ENCODE peak calls at places on chromosomes 6 and 20, in nine cellular contexts. R is foreskin fibroblast, J is pancreas, P is adrenal gland, L is IMR-90, Z is thoracic aorta, B is tibial artery, E is AG04450, I is esophagus squamous epithelium. D is an unnamed sample.

GRCh38 chr6:138086573-138087196 is 20.5 kb downstream of the PERP start:
- DNase-seq in R (no peak), Z (no peak), J (no peak), L (peak), B (no peak), I (no peak), E (peak), P (no peak), D (peak)

GRCh38 chr20:37734228-37734980 is 40.6 kb downstream of the CTNNBL1 start:
- DNase-seq in B (no peak), J (no peak), Z (no peak), E (no peak), R (no peak), P (no peak), I (no peak), L (peak), D (peak)

GRCh38 chr6:122620902-122621301 is 10.7 kb downstream of the PKIB start:
- DNase-seq in R (no peak), L (peak), J (no peak), E (no peak), P (no peak), I (no peak), B (no peak), Z (no peak), D (peak)

GRCh38 chr6:151445482-151445881 is 6.4 kb downstream of the RMND1 start:
- DNase-seq in R (no peak), Z (no peak), E (peak), I (no peak), L (peak), B (no peak), J (no peak), P (no peak), D (peak)

GRCh38 chr6:108156180-108156937 is 9.5 kb upstream of the NR2E1 start:
- DNase-seq in E (no peak), R (no peak), J (no peak), P (no peak), I (no peak), B (no peak), Z (no peak), L (no peak), D (no peak)

GRCh38 chr6:137707590-137708360 is 159.3 kb upstream of the TNFAIP3 start:
- DNase-seq in I (peak), L (peak), E (peak), J (peak), R (peak), B (no peak), P (peak), Z (no peak), D (peak)

GRCh38 chr20:47487175-47487917 is 14.3 kb upstream of the NCOA3 start:
- DNase-seq in P (no peak), R (no peak), B (peak), J (no peak), Z (no peak), E (no peak), L (peak), I (no peak), D (no peak)

GRCh38 chr6:81561071-81561564 is 191.4 kb downstream of the TENT5A start:
- DNase-seq in L (peak), I (no peak), P (no peak), B (no peak), Z (no peak), J (no peak), R (peak), E (no peak), D (peak)

GRCh38 chr20:46158476-46158987 is 40.4 kb downstream of the CD40 start:
- DNase-seq in I (no peak), B (no peak), J (no peak), P (no peak), R (no peak), E (no peak), L (no peak), Z (no peak), D (no peak)

GRCh38 chr20:35742741-35743523 is 872 bp upstream of the RBM39 start:
- DNase-seq in L (no peak), I (no peak), B (no peak), J (no peak), R (no peak), P (no peak), Z (no peak), E (no peak), D (peak)

GRCh38 chr6:37051138-37052026 is 45.9 kb downstream of the FGD2 start:
- DNase-seq in P (peak), J (peak), R (peak), L (peak), B (peak), E (no peak), Z (peak), I (peak), D (peak)

GRCh38 chr20:25399038-25399430 is 8.4 kb upstream of the ABHD12 start:
- DNase-seq in Z (no peak), L (peak), I (no peak), J (no peak), B (no peak), E (peak), R (peak), P (peak), D (peak)

GRCh38 chr20:675453-676314 is at the start of gene SCRT2:
- DNase-seq in R (peak), E (peak), L (peak), B (peak), P (peak), J (peak), Z (no peak), I (no peak), D (peak)

GRCh38 chr20:14711681-14712080 is 374.3 kb upstream of the FLRT3 start:
- DNase-seq in P (no peak), I (no peak), R (no peak), E (no peak), Z (no peak), L (no peak), J (no peak), B (no peak), D (peak)

GRCh38 chr6:131958095-131958494 is 6.9 kb upstream of the CCN2 start:
- DNase-seq in P (no peak), E (no peak), L (no peak), B (no peak), I (no peak), J (no peak), Z (no peak), R (no peak), D (no peak)

GRCh38 chr6:33123732-33124524 is 48.1 kb downstream of the HLA-DPB1 start:
- DNase-seq in J (no peak), P (no peak), R (peak), E (no peak), Z (no peak), B (no peak), L (peak), I (no peak), D (peak)

GRCh38 chr6:20060252-20060651 is 152.0 kb downstream of the MBOAT1 start:
- DNase-seq in I (no peak), J (no peak), Z (no peak), P (no peak), B (no peak), E (no peak), R (no peak), L (no peak), D (no peak)

GRCh38 chr20:61185841-61186601 is 66.0 kb upstream of the CDH4 start:
- DNase-seq in Z (no peak), I (no peak), L (peak), E (peak), P (no peak), R (peak), J (no peak), B (no peak), D (peak)

GRCh38 chr20:10218536-10219451 is at the start of gene SNAP25:
- DNase-seq in Z (peak), R (peak), B (peak), I (no peak), L (peak), J (peak), E (peak), P (peak), D (peak)

GRCh38 chr6:16700202-16700997 is 60.9 kb downstream of the ATXN1 start:
- DNase-seq in B (no peak), E (no peak), J (no peak), R (no peak), L (no peak), I (no peak), P (no peak), Z (no peak), D (peak)

GRCh38 chr6:3808759-3809514 is 40.2 kb upstream of the FAM50B start:
- DNase-seq in B (peak), P (peak), Z (peak), L (peak), E (peak), R (peak), I (no peak), J (no peak), D (peak)

GRCh38 chr6:17905611-17906592 is 81.5 kb downstream of the KIF13A start:
- DNase-seq in J (no peak), B (no peak), Z (no peak), L (peak), P (no peak), I (no peak), R (peak), E (no peak), D (peak)

GRCh38 chr6:17904491-17905120 is 82.8 kb downstream of the KIF13A start:
- DNase-seq in B (no peak), I (no peak), L (peak), J (no peak), R (no peak), E (no peak), Z (no peak), P (no peak), D (no peak)

GRCh38 chr6:17910178-17910577 is 77.3 kb downstream of the KIF13A start:
- DNase-seq in P (no peak), L (no peak), E (no peak), J (no peak), R (no peak), B (no peak), I (no peak), Z (no peak), D (no peak)

GRCh38 chr6:17908831-17909230 is 78.6 kb downstream of the KIF13A start:
- DNase-seq in P (no peak), B (no peak), J (no peak), Z (no peak), L (no peak), I (no peak), R (no peak), E (no peak), D (no peak)

DNA sequence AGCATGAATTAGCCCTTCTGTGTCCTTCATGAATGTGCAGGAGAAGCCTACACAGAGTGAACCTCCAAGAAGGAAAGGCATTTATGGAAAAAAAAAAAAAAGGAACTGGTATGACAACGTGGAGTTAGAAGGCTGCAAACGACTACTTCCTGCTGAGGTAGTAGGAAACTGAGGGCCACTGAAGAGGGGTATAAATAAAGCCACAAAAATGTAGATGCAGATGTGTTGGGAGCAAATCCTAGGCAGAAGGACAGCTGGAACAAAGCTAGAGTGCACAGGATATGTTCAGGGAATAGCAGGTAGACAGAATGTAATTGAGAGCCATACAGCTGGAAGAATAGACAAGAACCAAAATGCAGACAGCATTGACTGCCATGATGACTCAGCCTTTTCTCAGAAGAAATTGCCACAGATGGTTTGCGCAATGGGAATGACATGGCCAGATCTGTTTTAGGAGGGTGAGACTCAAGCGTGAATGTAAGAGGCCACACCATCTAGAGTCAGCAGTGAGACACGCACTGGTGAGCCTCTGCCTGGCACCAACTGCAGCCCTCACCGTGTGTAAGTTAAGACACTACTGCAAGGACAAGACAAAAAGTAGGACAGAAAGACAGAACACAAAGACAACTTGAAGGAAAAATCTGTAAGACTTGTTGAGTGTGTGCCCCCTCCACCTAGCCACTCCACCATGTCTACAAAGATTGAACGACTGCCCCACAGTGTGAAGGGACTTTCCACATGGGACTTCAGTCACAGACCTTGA is 79.8 kb downstream of the KIF13A start:
- DNase-seq in J (peak), P (peak), B (peak), I (peak), E (peak), R (peak), Z (peak), L (peak), D (peak)
- TF ChIP-seq CTCF in J (no peak), P (no peak), B (no peak), I (peak), E (peak), R (peak), Z (no peak), L (peak), D (peak)

DNA sequence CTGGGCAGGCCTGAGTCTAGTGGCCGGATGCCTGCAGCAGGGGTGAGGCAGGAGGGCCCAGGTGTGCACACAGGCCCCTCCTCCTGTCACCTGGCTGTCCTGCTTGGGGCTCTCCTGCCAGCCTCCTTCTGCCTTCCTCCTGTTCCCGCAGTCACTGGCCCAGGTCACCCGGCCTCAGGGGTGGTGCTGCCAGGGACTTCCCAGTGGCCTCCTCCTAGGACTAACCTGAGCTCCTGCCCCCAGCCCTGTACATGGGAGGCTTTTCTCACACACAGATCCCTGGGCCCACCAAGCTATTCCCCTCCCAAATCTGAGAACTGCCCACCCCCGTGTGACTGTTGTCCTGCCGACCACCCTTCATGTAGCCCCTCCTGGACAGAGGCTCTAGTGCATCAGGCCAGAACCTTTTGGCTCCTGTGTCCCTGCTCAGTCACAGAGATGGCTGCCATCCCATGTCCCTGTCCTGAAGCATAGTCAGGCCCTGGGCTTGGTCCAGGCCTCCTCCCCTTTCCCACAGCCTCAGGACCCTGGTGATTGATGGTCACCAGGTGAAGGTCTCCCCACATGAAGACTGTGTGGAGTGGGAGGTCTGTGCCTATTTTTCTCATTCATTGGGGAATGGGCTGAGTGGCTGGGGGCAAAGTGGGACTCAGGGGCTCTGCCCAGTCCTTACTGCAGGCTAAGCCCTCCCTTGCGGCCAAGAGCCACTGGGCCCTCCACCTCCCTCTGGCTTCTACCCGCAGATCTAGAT is 1.1 kb upstream of the ULBP1 start:
- DNase-seq in P (no peak), B (no peak), Z (no peak), R (no peak), I (no peak), J (no peak), E (no peak), L (no peak), D (no peak)
- H3K4me3 ChIP-seq in P (no peak), B (no peak), Z (peak), R (no peak), I (peak), J (no peak), E (peak), L (peak), D (no peak)

GRCh38 chr6:217048-217659 is 75.1 kb upstream of the DUSP22 start:
- DNase-seq in R (no peak), J (no peak), B (no peak), I (no peak), E (no peak), L (no peak), Z (no peak), P (no peak), D (no peak)
- TF ChIP-seq CTCF in R (peak), J (peak), B (peak), I (peak), E (peak), L (peak), Z (no peak), P (peak), D (peak)

GRCh38 chr20:38871560-38871953 is 54.7 kb upstream of the FAM83D start:
- DNase-seq in J (no peak), L (no peak), R (no peak), P (no peak), I (no peak), B (no peak), E (no peak), Z (no peak), D (no peak)
- H3K4me3 ChIP-seq in J (no peak), L (no peak), R (no peak), P (no peak), I (no peak), B (no peak), E (no peak), Z (no peak), D (no peak)

DNA sequence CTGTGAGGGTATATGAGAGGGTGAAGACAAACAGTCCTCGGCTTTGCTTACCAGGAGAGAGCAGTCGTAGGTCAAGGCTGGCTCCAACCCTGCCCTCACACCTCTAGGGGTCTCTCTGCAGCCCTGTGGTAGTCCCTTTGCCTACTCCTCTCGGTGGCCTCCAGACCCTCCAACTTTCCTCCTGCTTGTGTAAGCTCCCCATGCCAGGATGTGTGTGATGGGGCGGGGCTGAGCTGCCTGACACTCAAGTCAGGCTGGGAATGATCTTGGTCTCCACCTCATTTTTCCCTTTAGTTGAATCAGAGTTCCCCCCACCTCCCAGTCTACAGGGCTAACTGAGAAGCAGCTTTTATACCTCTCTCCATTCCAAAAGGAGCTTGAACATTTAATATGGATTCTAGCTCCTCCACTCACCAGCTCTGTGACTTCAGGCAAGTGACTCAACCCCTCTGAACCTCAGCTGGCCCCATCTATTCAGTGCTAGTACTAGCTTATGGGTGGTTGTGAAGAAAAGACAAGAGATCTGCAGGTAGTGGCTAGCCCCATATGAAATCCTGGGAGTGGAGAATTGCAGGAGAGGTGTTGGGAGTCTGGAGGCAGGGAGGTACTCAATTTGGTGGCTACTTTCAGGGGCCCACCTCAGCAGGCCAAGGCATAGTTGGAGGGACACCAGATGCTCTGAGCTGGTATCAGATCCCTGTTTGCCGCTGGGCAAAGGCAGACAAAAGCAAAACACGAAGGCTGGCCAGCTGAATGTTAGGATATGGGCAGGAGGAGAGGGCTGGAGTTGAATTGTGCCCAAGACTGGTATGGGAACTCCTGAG is 971 bp downstream of the SLC29A1 start:
- DNase-seq in P (no peak), R (no peak), E (no peak), I (no peak), Z (no peak), J (no peak), L (peak), B (no peak), D (no peak)
- TF ChIP-seq CTCF in P (no peak), R (no peak), E (no peak), I (no peak), Z (no peak), J (no peak), L (no peak), B (no peak), D (no peak)

GRCh38 chr6:89386917-89387491 is 25.1 kb downstream of the RRAGD start:
- DNase-seq in R (no peak), E (no peak), B (no peak), J (no peak), P (no peak), L (no peak), Z (no peak), I (no peak), D (no peak)
- H3K4me3 ChIP-seq in R (no peak), E (no peak), B (no peak), J (no peak), P (no peak), L (no peak), Z (no peak), I (no peak), D (no peak)